ENCODE peak calls at places on chromosomes 2 and 18, in four cellular contexts. One of them, this sample, is unnamed.

GRCh38 chr18:66603941-66604627 is at the start of gene CDH19:
- DNase-seq in WTC11: no peak
- DNase-seq in K562: no peak
- DNase-seq in HepG2: peak
- DNase-seq in this sample: no peak

GRCh38 chr18:58277457-58277739 is 233.4 kb downstream of the NEDD4L start:
- DNase-seq in WTC11: no peak
- DNase-seq in K562: no peak
- DNase-seq in HepG2: no peak
- DNase-seq in this sample: no peak

GRCh38 chr18:74550886-74551285 is 16.6 kb downstream of the CNDP1 start:
- DNase-seq in WTC11: no peak
- DNase-seq in K562: no peak
- DNase-seq in HepG2: no peak
- DNase-seq in this sample: no peak

GRCh38 chr2:172162225-172162733 is 59.6 kb upstream of the DLX2 start:
- DNase-seq in WTC11: no peak
- DNase-seq in K562: no peak
- DNase-seq in HepG2: no peak
- DNase-seq in this sample: no peak

GRCh38 chr2:37526856-37527255 is 144.6 kb downstream of the CDC42EP3 start:
- DNase-seq in WTC11: no peak
- DNase-seq in K562: no peak
- DNase-seq in HepG2: no peak
- DNase-seq in this sample: no peak

GRCh38 chr18:51028201-51028805 is 1.7 kb upstream of the SMAD4 start:
- DNase-seq in WTC11: no peak
- DNase-seq in K562: peak
- DNase-seq in HepG2: peak
- DNase-seq in this sample: no peak

GRCh38 chr2:235577404-235578330 is 83.8 kb downstream of the AGAP1 start:
- DNase-seq in WTC11: no peak
- DNase-seq in K562: no peak
- DNase-seq in HepG2: peak
- DNase-seq in this sample: no peak

GRCh38 chr18:59898093-59898492 is 1.7 kb upstream of the PMAIP1 start:
- DNase-seq in WTC11: no peak
- DNase-seq in K562: no peak
- DNase-seq in HepG2: no peak
- DNase-seq in this sample: no peak

GRCh38 chr18:79868811-79869541 is 71.2 kb downstream of the KCNG2 start:
- DNase-seq in WTC11: no peak
- DNase-seq in K562: no peak
- DNase-seq in HepG2: no peak
- DNase-seq in this sample: no peak

GRCh38 chr2:102891261-102891660 is 129.4 kb downstream of the TMEM182 start:
- DNase-seq in WTC11: no peak
- DNase-seq in K562: no peak
- DNase-seq in HepG2: no peak
- DNase-seq in this sample: no peak

GRCh38 chr2:218066946-218067515 is 2.0 kb upstream of the RUFY4 start:
- DNase-seq in WTC11: no peak
- DNase-seq in K562: no peak
- DNase-seq in HepG2: no peak
- DNase-seq in this sample: no peak

GRCh38 chr2:149152597-149152996 is 114.1 kb downstream of the LYPD6B start:
- DNase-seq in WTC11: no peak
- DNase-seq in K562: no peak
- DNase-seq in HepG2: no peak
- DNase-seq in this sample: no peak

GRCh38 chr2:65364054-65364651 is 68.2 kb downstream of the SPRED2 start:
- DNase-seq in WTC11: no peak
- DNase-seq in K562: no peak
- DNase-seq in HepG2: no peak
- DNase-seq in this sample: no peak

GRCh38 chr2:101665312-101665711 is 32.2 kb upstream of the MAP4K4 start:
- DNase-seq in WTC11: peak
- DNase-seq in K562: no peak
- DNase-seq in HepG2: no peak
- DNase-seq in this sample: no peak

GRCh38 chr2:174597347-174598047 is at the start of gene WIPF1:
- DNase-seq in WTC11: no peak
- DNase-seq in K562: no peak
- DNase-seq in HepG2: no peak
- DNase-seq in this sample: no peak

GRCh38 chr2:68769586-68770270 is 35.1 kb downstream of the ARHGAP25 start:
- DNase-seq in WTC11: no peak
- DNase-seq in K562: no peak
- DNase-seq in HepG2: no peak
- DNase-seq in this sample: no peak

GRCh38 chr2:121694398-121695178 is 42.1 kb downstream of the NIFK start:
- DNase-seq in WTC11: no peak
- DNase-seq in K562: no peak
- DNase-seq in HepG2: no peak
- DNase-seq in this sample: no peak

GRCh38 chr2:213152065-213152794 is 818 bp upstream of the IKZF2 start:
- DNase-seq in WTC11: peak
- DNase-seq in K562: peak
- DNase-seq in HepG2: peak
- DNase-seq in this sample: peak

GRCh38 chr2:42198466-42198865 is 29.3 kb downstream of the EML4 start:
- DNase-seq in WTC11: no peak
- DNase-seq in K562: no peak
- DNase-seq in HepG2: no peak
- DNase-seq in this sample: no peak

GRCh38 chr18:78635093-78635800 is 344.4 kb upstream of the SALL3 start:
- DNase-seq in WTC11: no peak
- DNase-seq in K562: no peak
- DNase-seq in HepG2: no peak
- DNase-seq in this sample: no peak

GRCh38 chr2:73999881-74000597 is 15.3 kb downstream of the TET3 start:
- DNase-seq in WTC11: no peak
- DNase-seq in K562: no peak
- DNase-seq in HepG2: no peak
- DNase-seq in this sample: no peak

GRCh38 chr2:45283764-45284620 is 274.7 kb upstream of the SIX2 start:
- DNase-seq in WTC11: no peak
- DNase-seq in K562: no peak
- DNase-seq in HepG2: no peak
- DNase-seq in this sample: peak

GRCh38 chr2:120988741-120989555 is 253.3 kb downstream of the GLI2 start:
- DNase-seq in WTC11: no peak
- DNase-seq in K562: no peak
- DNase-seq in HepG2: no peak
- DNase-seq in this sample: no peak

GRCh38 chr2:70647873-70648481 is 94.4 kb upstream of the TGFA start:
- DNase-seq in WTC11: peak
- DNase-seq in K562: peak
- DNase-seq in HepG2: peak
- DNase-seq in this sample: peak

GRCh38 chr2:45860136-45861106 is 208.9 kb downstream of the PRKCE start:
- DNase-seq in WTC11: no peak
- DNase-seq in K562: no peak
- DNase-seq in HepG2: peak
- DNase-seq in this sample: no peak

GRCh38 chr2:40218679-40219078 is 233.2 kb downstream of the SLC8A1 start:
- DNase-seq in WTC11: no peak
- DNase-seq in K562: no peak
- DNase-seq in HepG2: no peak
- DNase-seq in this sample: no peak

GRCh38 chr2:61471905-61472805 is 1.3 kb upstream of the USP34 start:
- DNase-seq in WTC11: no peak
- DNase-seq in K562: peak
- DNase-seq in HepG2: peak
- DNase-seq in this sample: no peak

GRCh38 chr2:287471-287885 is 413 bp downstream of the ALKAL2 start:
- DNase-seq in WTC11: peak
- DNase-seq in K562: no peak
- DNase-seq in HepG2: no peak
- DNase-seq in this sample: peak

GRCh38 chr2:241843321-241844065 is 15.2 kb downstream of the PDCD1 start:
- DNase-seq in WTC11: no peak
- DNase-seq in K562: peak
- DNase-seq in HepG2: no peak
- DNase-seq in this sample: no peak

GRCh38 chr18:34729264-34729663 is 19.2 kb downstream of the DTNA start:
- DNase-seq in WTC11: peak
- DNase-seq in K562: no peak
- DNase-seq in HepG2: peak
- DNase-seq in this sample: peak

GRCh38 chr2:153589586-153589985 is 111.0 kb upstream of the RPRM start:
- DNase-seq in WTC11: no peak
- DNase-seq in K562: no peak
- DNase-seq in HepG2: no peak
- DNase-seq in this sample: no peak

GRCh38 chr2:236354973-236355595 is 90.9 kb upstream of the ASB18 start:
- DNase-seq in WTC11: no peak
- DNase-seq in K562: no peak
- DNase-seq in HepG2: no peak
- DNase-seq in this sample: no peak

GRCh38 chr2:118576109-118576855 is 271.2 kb downstream of the EN1 start:
- DNase-seq in WTC11: no peak
- DNase-seq in K562: no peak
- DNase-seq in HepG2: no peak
- DNase-seq in this sample: no peak

GRCh38 chr2:240249423-240250149 is 109.1 kb upstream of the OTOS start:
- DNase-seq in WTC11: no peak
- DNase-seq in K562: peak
- DNase-seq in HepG2: peak
- DNase-seq in this sample: no peak
- TF ChIP-seq ELF4 in WTC11: no peak
- TF ChIP-seq ELF4 in K562: no peak
- TF ChIP-seq ELF4 in HepG2: no peak
- TF ChIP-seq ELF4 in this sample: no peak

GRCh38 chr2:131042161-131042775 is 51.0 kb downstream of the FAM168B start:
- DNase-seq in WTC11: no peak
- DNase-seq in K562: peak
- DNase-seq in HepG2: no peak
- DNase-seq in this sample: no peak

GRCh38 chr2:131043199-131044077 is 49.8 kb downstream of the FAM168B start:
- DNase-seq in WTC11: no peak
- DNase-seq in K562: no peak
- DNase-seq in HepG2: no peak
- DNase-seq in this sample: no peak

GRCh38 chr2:131040661-131041401 is 52.4 kb downstream of the FAM168B start:
- DNase-seq in WTC11: no peak
- DNase-seq in K562: no peak
- DNase-seq in HepG2: no peak
- DNase-seq in this sample: no peak

GRCh38 chr2:131039908-131040660 is 53.2 kb downstream of the FAM168B start:
- DNase-seq in WTC11: no peak
- DNase-seq in K562: no peak
- DNase-seq in HepG2: no peak
- DNase-seq in this sample: no peak

GRCh38 chr2:131041402-131042160 is 51.7 kb downstream of the FAM168B start:
- DNase-seq in WTC11: no peak
- DNase-seq in K562: no peak
- DNase-seq in HepG2: no peak
- DNase-seq in this sample: no peak
- TF ChIP-seq ELF4 in WTC11: no peak
- TF ChIP-seq ELF4 in K562: no peak
- TF ChIP-seq ELF4 in HepG2: no peak
- TF ChIP-seq ELF4 in this sample: no peak

DNA sequence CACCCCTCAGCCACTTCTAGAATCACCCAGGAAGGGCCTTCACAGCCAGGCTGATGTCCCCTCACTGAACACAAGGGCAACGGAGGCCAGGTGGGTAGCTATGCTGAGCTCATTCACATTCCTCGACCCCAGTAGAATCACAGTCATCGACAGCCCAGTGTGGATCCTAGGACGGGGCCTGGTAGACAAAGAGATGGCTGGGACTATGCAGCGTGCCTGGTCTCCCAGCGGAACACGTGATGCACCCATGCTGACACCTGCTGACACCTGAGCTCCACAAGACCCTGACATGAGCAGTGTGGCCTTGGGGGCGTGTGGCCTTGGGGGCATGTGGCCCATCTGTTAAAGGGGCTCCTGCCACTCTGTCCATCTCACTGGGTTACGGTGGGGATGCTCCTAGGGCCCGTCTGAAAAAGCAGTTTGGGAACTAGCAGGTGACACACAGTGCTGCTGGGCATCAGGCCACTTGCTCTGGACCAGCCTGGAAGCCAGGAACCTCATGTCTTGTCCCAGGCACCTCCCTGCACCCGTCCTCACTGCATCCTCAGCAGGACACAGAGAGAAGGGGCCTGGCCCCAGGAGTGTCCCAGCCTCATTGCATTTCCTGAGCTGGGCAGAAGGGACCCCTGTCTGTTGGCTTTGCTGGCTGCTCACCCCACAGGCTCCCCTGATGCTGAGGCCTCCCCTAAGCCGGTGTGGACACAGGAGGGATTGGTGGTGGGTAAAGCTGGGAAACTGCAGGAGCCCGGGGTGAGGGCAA is 9.7 kb downstream of the ECEL1 start:
- DNase-seq in WTC11: peak
- DNase-seq in K562: no peak
- DNase-seq in HepG2: no peak
- DNase-seq in this sample: no peak
- TF ChIP-seq ELF4 in WTC11: no peak
- TF ChIP-seq ELF4 in K562: no peak
- TF ChIP-seq ELF4 in HepG2: no peak
- TF ChIP-seq ELF4 in this sample: no peak

GRCh38 chr2:177117755-177118154 is 94.8 kb upstream of the HNRNPA3 start:
- DNase-seq in WTC11: no peak
- DNase-seq in K562: no peak
- DNase-seq in HepG2: no peak
- DNase-seq in this sample: no peak
- TF ChIP-seq ELF4 in WTC11: no peak
- TF ChIP-seq ELF4 in K562: no peak
- TF ChIP-seq ELF4 in HepG2: no peak
- TF ChIP-seq ELF4 in this sample: no peak

GRCh38 chr2:7191927-7192326 is 274.7 kb downstream of the RNF144A start:
- DNase-seq in WTC11: no peak
- DNase-seq in K562: no peak
- DNase-seq in HepG2: peak
- DNase-seq in this sample: no peak
- TF ChIP-seq ELF4 in WTC11: no peak
- TF ChIP-seq ELF4 in K562: no peak
- TF ChIP-seq ELF4 in HepG2: no peak
- TF ChIP-seq ELF4 in this sample: no peak

DNA sequence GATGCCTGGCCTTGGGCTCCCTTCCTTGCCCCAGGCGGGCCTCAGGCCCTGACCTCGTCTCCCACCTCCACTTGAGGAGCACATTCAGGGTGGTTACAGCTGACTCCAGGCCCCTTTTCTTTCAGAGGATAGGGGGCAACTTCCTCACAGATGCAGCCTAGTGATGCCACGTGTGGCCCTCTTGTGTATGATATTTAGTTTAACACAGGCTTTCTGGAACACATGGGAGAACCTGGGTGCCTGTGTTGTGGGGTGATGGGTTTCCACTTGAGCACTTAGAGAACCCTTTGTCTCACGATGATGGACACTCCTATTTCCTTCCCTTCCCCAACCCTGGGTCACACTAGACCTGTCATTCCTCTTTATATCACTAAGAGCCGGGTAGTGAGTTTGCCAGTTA is 6.8 kb upstream of the KCNS3 start:
- DNase-seq in WTC11: no peak
- DNase-seq in K562: no peak
- DNase-seq in HepG2: no peak
- DNase-seq in this sample: no peak
- TF ChIP-seq ELF4 in WTC11: no peak
- TF ChIP-seq ELF4 in K562: no peak
- TF ChIP-seq ELF4 in HepG2: no peak
- TF ChIP-seq ELF4 in this sample: no peak

This sample was measured in HEK293T.